ENCODE peak calls at places on chromosome 1, in four cellular contexts. E is RPMI7951, S is substantia nigra, V is NCI-H460. N is an unnamed sample.

GRCh38 chr1:99292946-99293345 is 28.7 kb downstream of the PLPPR4 start:
- DNase-seq in E (peak), S (no peak), V (no peak), N (no peak)

GRCh38 chr1:204493882-204494280 is 724 bp downstream of the PIK3C2B start:
- DNase-seq in E (peak), S (peak), V (no peak), N (peak)

GRCh38 chr1:172719694-172720138 is 60.8 kb downstream of the FASLG start:
- DNase-seq in E (peak), S (no peak), V (peak), N (peak)

GRCh38 chr1:51649593-51650091 is 32.8 kb downstream of the OSBPL9 start:
- DNase-seq in E (no peak), S (no peak), V (no peak), N (no peak)

GRCh38 chr1:180282401-180282800 is 52.3 kb downstream of the LHX4 start:
- DNase-seq in E (no peak), S (no peak), V (no peak), N (no peak)

GRCh38 chr1:202189919-202190715 is 3.5 kb upstream of the LGR6 start:
- DNase-seq in E (peak), S (no peak), V (no peak), N (no peak)

GRCh38 chr1:223216482-223217205 is 73.6 kb upstream of the TLR5 start:
- DNase-seq in E (no peak), S (no peak), V (no peak), N (no peak)

GRCh38 chr1:17217607-17218006 is 12.7 kb downstream of the PADI1 start:
- DNase-seq in E (no peak), S (no peak), V (no peak), N (no peak)

GRCh38 chr1:221793439-221794078 is 51.7 kb upstream of the DUSP10 start:
- DNase-seq in E (no peak), S (no peak), V (no peak), N (no peak)